ENCODE peak calls at places on chromosomes 13 and 19, in six cellular contexts. One of them, this sample, is unnamed.

GRCh38 chr19:11767633-11768133 is 883 bp downstream of the ZNF441 start:
- DNase-seq in HepG2: peak; percentile 72
- DNase-seq in GM12878: peak; percentile 31
- DNase-seq in A549: no peak
- DNase-seq in NB4: peak; percentile 53
- DNase-seq in K562: peak; percentile 43
- DNase-seq in this sample: peak; percentile 21

GRCh38 chr13:47281981-47282380 is 385.1 kb upstream of the HTR2A start:
- DNase-seq in A549: no peak
- DNase-seq in K562: no peak
- DNase-seq in NB4: no peak
- DNase-seq in GM12878: no peak
- DNase-seq in HepG2: no peak
- DNase-seq in this sample: no peak

GRCh38 chr19:35066691-35067563 is 25.4 kb downstream of the HPN start:
- DNase-seq in HepG2: peak; percentile 78
- DNase-seq in GM12878: peak; percentile 70
- DNase-seq in A549: peak; percentile 90
- DNase-seq in NB4: peak; percentile 81
- DNase-seq in K562: peak; percentile 85
- DNase-seq in this sample: peak; percentile 72

GRCh38 chr19:50510700-50511068 is 307 bp downstream of the JOSD2 start:
- DNase-seq in K562: no peak
- DNase-seq in A549: no peak
- DNase-seq in GM12878: no peak
- DNase-seq in NB4: no peak
- DNase-seq in HepG2: no peak
- DNase-seq in this sample: no peak

GRCh38 chr13:36420437-36420891 is 11.8 kb upstream of the CCNA1 start:
- DNase-seq in NB4: peak; percentile 92
- DNase-seq in A549: peak; percentile 53
- DNase-seq in GM12878: peak; percentile 25
- DNase-seq in HepG2: peak; percentile 61
- DNase-seq in K562: peak; percentile 60
- DNase-seq in this sample: peak; percentile 84

GRCh38 chr13:86741762-86742285 is 929.3 kb upstream of the SLITRK5 start:
- DNase-seq in NB4: peak; percentile 6
- DNase-seq in HepG2: no peak
- DNase-seq in GM12878: no peak
- DNase-seq in A549: no peak
- DNase-seq in K562: no peak
- DNase-seq in this sample: no peak

GRCh38 chr13:46039421-46040036 is 13.0 kb downstream of the ZC3H13 start:
- DNase-seq in A549: no peak
- DNase-seq in K562: no peak
- DNase-seq in NB4: no peak
- DNase-seq in HepG2: no peak
- DNase-seq in GM12878: no peak
- DNase-seq in this sample: no peak

GRCh38 chr19:31255863-31256600 is 93.2 kb downstream of the TSHZ3 start:
- DNase-seq in GM12878: no peak
- DNase-seq in HepG2: no peak
- DNase-seq in K562: no peak
- DNase-seq in NB4: no peak
- DNase-seq in A549: no peak
- DNase-seq in this sample: no peak

GRCh38 chr19:38721977-38722773 is 22.1 kb downstream of the CAPN12 start:
- DNase-seq in NB4: no peak
- DNase-seq in HepG2: peak; percentile 96
- DNase-seq in A549: no peak
- DNase-seq in K562: no peak
- DNase-seq in GM12878: no peak
- DNase-seq in this sample: no peak

DNA sequence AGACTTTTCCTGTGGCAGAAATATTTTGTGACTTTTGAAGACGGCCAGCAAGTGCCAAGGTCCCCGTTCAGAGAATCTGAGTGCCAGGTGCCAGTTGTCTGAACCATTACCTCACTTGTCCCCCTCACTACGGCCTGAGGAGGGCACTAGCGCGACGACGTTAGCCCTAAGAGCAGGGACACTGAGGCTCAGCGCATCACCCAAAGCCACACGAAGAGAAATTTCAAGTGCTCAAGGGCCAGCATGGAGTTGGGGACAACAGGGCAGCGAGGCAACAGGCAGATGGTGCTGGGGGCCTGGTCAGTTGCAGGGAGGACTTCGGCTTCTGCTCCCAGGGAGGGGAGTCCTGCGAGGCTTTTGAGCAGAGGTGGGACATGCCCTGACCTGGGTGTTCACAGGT is 9.5 kb upstream of the TYK2 start:
- DNase-seq in HepG2: no peak
- DNase-seq in GM12878: no peak
- DNase-seq in K562: peak; percentile 16
- DNase-seq in A549: no peak
- DNase-seq in NB4: peak; percentile 76
- DNase-seq in this sample: no peak
- TF ChIP-seq MYC in HepG2: no peak
- TF ChIP-seq MYC in GM12878: no peak
- TF ChIP-seq MYC in K562: no peak
- TF ChIP-seq MYC in A549: no peak
- TF ChIP-seq MYC in NB4: no peak
- TF ChIP-seq MYC in this sample: no peak

DNA sequence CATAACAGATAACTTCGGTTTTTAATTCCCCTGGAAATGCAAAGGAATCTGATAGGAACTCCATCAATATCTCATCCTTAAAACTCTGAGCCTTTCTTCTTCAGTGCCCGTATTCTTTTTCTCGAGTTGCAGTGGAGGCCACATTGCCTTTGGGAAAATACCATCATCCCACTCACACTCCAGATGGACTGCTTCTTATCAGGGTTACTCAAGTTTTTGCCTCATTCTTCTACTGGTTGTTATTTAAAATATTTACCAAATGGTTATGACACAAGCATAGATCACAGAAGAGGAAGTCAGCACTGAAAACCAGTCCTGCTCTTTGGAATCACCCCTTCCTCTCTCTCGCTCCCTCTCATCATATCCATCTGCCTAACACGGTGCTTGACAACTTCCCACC is 1020.5 kb upstream of the SLC10A2 start:
- DNase-seq in A549: no peak
- DNase-seq in NB4: no peak
- DNase-seq in HepG2: no peak
- DNase-seq in GM12878: no peak
- DNase-seq in K562: no peak
- DNase-seq in this sample: no peak
- TF ChIP-seq MAX in A549: no peak
- TF ChIP-seq MAX in NB4: no peak
- TF ChIP-seq MAX in HepG2: no peak
- TF ChIP-seq MAX in GM12878: no peak
- TF ChIP-seq MAX in K562: no peak
- TF ChIP-seq MAX in this sample: no peak

GRCh38 chr19:55599468-55600335 is at the start of the genes FIZ1 and ZNF524:
- DNase-seq in K562: peak; percentile 72
- DNase-seq in GM12878: peak; percentile 95
- DNase-seq in HepG2: peak; percentile 98
- DNase-seq in NB4: peak; percentile 96
- DNase-seq in A549: peak; percentile 90
- DNase-seq in this sample: peak; percentile 99
- TF ChIP-seq POLR2A in K562: peak; percentile 77
- TF ChIP-seq POLR2A in GM12878: peak; percentile 74
- TF ChIP-seq POLR2A in HepG2: peak; percentile 50
- TF ChIP-seq POLR2A in NB4: no peak
- TF ChIP-seq POLR2A in A549: peak; percentile 33
- TF ChIP-seq POLR2A in this sample: no peak

DNA sequence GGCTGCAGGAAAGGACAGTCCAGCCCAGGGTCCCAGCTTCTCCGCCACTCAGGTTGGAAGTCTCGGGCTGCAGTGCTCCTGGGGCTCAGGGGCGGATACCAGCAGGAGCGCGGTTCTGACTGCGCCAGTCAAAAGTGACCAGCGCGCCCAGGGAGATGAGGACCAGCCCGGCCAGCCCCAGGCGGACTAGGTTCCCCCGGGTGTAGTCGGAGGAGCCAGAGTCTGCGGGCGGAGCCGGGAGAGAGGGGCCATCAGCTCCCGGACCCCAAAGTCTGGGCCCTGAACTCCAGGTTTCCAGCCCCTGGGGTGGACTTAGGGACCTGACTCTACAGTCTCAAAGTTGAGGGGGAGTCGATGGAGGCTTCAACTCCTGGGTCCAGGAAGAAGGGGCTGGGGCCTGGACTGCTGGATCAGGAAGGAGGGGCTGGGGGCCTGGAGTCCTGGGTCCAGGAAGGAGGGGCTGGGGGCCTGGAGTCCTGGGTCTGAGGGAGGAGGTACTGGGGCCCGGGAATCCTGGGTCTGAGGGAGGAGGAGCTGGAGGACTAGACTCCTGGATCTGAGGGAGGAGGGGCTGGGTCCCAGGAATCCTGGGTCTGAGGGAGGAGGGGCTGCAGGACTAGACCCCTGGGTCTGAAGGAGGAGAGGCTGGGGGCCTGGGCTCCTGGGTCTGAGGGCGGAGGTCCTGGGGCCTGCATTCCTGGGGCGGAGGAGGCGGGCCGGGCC is 5.3 kb downstream of the OSCAR start:
- DNase-seq in HepG2: no peak
- DNase-seq in A549: no peak
- DNase-seq in K562: no peak
- DNase-seq in GM12878: no peak
- DNase-seq in NB4: no peak
- DNase-seq in this sample: no peak
- TF ChIP-seq MYC in HepG2: no peak
- TF ChIP-seq MYC in A549: no peak
- TF ChIP-seq MYC in K562: no peak
- TF ChIP-seq MYC in GM12878: no peak
- TF ChIP-seq MYC in NB4: no peak
- TF ChIP-seq MYC in this sample: no peak

This sample was measured in endothelial cell of umbilical vein.